ENCODE peak calls at places on chromosomes 3 and 15, in six cellular contexts. P is uterus, D is gastrocnemius medialis, V is fibroblast of mammary gland, S is A549, I is mucosa of descending colon. T is an unnamed sample.

GRCh38 chr15:39213385-39213840 is 367.5 kb upstream of the THBS1 start:
- DNase-seq in P (peak; percentile 25), D (no peak), V (peak; percentile 86), S (peak; percentile 26), I (no peak), T (peak; percentile 98)

GRCh38 chr3:59982510-59982909 is 932.7 kb upstream of the CFAP20DC start:
- DNase-seq in P (no peak), D (no peak), V (no peak), S (no peak), I (no peak), T (no peak)

GRCh38 chr3:146781059-146781458 is 175.9 kb upstream of the PLSCR5 start:
- DNase-seq in P (no peak), D (no peak), V (peak; percentile 5), S (no peak), I (no peak), T (peak; percentile 35)

GRCh38 chr15:70788114-70789049 is 25.0 kb upstream of the UACA start:
- DNase-seq in P (no peak), D (no peak), V (peak; percentile 75), S (peak; percentile 94), I (no peak), T (peak; percentile 30)

GRCh38 chr15:90184119-90184785 is 16.9 kb upstream of the SEMA4B start:
- DNase-seq in P (peak; percentile 79), D (peak; percentile 82), V (peak; percentile 75), S (peak; percentile 94), I (peak; percentile 81), T (peak; percentile 53)

GRCh38 chr15:63502843-63503738 is 1.3 kb upstream of the USP3 start:
- DNase-seq in P (peak; percentile 86), D (peak; percentile 81), V (peak; percentile 98), S (peak; percentile 99), I (peak; percentile 93), T (peak; percentile 81)

GRCh38 chr3:79016587-79017380 is 751.0 kb downstream of the ROBO1 start:
- DNase-seq in P (no peak), D (no peak), V (peak; percentile 54), S (no peak), I (no peak), T (no peak)

GRCh38 chr3:129312671-129313414 is 34.2 kb downstream of the HMCES start:
- DNase-seq in P (no peak), D (no peak), V (peak; percentile 43), S (peak; percentile 16), I (no peak), T (peak; percentile 8)

GRCh38 chr3:175940243-175940642 is 1081.1 kb downstream of the NAALADL2 start:
- DNase-seq in P (no peak), D (no peak), V (no peak), S (no peak), I (no peak), T (peak; percentile 15)

GRCh38 chr3:147838650-147839049 is 429.5 kb downstream of the ZIC1 start:
- DNase-seq in P (no peak), D (no peak), V (peak; percentile 28), S (peak; percentile 5), I (no peak), T (no peak)

GRCh38 chr15:52163321-52164190 is 27.6 kb downstream of the GNB5 start:
- DNase-seq in P (no peak), D (no peak), V (no peak), S (no peak), I (no peak), T (no peak)
- TF ChIP-seq CTCF in P (no peak), D (no peak), V (peak; percentile 15), S (peak; percentile 18), I (no peak), T (peak; percentile 19)

DNA sequence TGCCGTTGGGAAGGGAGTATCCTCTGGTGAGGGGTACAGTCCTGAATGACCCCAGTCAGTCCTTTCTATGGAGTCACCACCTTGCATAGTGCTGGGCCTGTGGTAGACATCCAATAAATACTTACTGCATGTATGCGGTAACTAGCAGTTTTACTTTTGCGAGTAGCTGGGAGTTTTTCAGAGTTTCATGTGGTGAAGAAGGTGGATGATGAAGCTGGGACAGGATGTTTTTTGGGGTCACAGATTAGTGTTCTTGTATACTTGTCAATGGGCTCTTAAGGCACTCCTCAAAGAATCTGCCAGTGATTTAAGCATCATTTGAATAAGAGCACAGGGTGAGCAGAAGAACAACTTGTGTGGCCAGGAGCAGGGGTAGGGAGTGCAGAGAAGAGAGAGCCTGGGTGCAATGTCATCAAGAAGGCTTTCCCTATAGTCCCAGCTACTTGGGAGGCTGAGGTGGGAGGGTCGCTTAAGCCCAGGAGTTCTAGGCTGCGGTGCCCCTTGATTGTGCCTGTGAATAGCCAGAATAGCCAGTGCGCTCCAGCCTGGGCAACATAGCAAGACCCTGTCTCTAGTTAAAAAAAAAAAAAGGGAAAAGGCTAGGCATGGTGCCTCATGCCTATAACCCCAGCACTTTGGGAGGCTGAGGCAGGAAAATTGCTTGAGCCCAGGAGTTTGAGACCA is 22.1 kb downstream of the PPCDC start:
- DNase-seq in P (no peak), D (no peak), V (no peak), S (no peak), I (no peak), T (no peak)
- H3K4me3 ChIP-seq in P (no peak overlapping the region), D (no peak overlapping the region), V (no peak overlapping the region), S (no peak overlapping the region), I (no peak overlapping the region), T (no peak overlapping the region)

DNA sequence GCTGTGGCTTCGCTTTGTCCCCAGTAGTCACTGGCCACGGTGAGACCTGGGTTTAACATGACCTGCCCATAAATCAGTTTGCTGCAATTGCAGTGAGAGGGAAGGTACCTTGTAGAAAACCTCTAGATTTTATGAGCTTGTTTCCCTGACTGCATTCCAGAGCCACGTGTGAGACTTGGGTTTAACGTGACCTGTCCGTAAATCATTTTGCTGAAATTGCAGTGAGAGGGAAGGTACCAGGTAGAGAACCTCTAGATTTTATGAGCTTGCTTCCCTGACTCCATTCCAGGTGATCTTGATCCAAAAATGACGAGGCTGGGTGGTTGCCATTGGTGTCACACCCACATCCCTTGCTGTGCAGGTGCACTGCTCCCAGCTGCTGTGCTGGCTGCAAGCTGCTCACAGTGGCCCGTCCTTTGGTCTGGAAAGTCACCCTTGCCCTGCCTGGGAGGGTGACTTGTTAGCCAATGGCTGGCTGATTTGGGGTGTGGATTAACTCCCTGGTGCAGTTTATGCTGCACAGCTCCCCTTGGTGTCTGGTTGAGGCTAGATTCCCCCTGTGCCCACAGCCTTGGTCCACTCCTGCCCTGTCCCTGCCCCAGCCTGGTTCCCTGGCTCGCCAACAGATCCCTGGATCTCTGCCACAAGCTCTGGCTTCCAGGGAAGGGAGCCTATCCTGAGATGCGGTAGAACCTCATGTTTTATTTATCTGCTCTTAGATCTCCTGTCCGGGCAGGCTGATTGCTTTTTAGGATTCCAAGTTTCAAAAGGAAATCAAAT is 192.7 kb upstream of the CTDSPL start:
- DNase-seq in P (no peak), D (no peak), V (no peak), S (no peak), I (peak; percentile 73), T (no peak)
- TF ChIP-seq CTCF in P (no peak), D (no peak), V (no peak), S (no peak), I (no peak), T (no peak)

DNA sequence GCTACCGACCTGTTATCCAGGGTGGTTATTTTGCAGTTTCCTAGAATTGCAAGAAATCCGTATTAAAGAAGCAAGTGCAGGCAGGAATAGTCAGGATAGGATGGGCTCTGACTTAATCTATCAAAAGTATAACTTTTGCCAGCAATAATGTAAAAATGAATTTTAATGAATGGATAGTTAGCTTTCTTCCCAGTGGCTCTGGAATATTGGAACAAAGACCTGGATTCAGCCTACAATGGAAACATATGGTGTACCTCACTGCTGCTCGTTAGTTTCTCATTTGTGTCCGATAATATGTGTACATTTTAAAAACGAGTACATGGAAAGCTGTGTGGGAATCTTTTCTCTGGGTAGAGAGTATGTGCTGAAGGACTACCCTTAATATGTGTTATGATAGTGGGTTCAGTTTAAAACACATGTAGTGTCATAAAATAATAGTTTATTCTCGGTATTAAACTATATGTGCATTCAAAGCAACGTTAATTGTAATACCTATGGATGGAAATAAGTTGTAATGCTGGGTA is 805 bp downstream of the SERPINI1 start:
- DNase-seq in P (no peak), D (no peak), V (no peak), S (no peak), I (no peak), T (no peak)
- H3K4me3 ChIP-seq in P (peak overlapping the region; percentile 79), D (peak overlapping the region; percentile 87), V (peak overlapping the region; percentile 89), S (peak overlapping the region; percentile 82), I (no peak overlapping the region), T (peak overlapping the region; percentile 96)

GRCh38 chr3:185460719-185461350 is 38.0 kb downstream of the TMEM41A start:
- DNase-seq in P (no peak), D (no peak), V (peak; percentile 47), S (peak; percentile 26), I (no peak), T (peak; percentile 16)
- TF ChIP-seq CTCF in P (no peak), D (no peak), V (peak; percentile 43), S (peak; percentile 50), I (no peak), T (peak; percentile 34)

T was measured in astrocyte of the spinal cord.